ENCODE peak calls at places on chromosomes 5 and 9, in eight cellular contexts. One of them, this sample, is unnamed.
A peak's percentile ranks its signal among the peaks of the same experiment; 100 is the strongest.

GRCh38 chr9:89274838-89275237 is 36.2 kb upstream of the CKS2 start:
- DNase-seq in DND-41: no peak
- DNase-seq in GM06990: no peak
- DNase-seq in suprapubic skin: no peak
- DNase-seq in OCI-LY7: no peak
- DNase-seq in CD8-positive, alpha-beta T cell: no peak
- DNase-seq in cardiac muscle cell: peak; percentile 89
- DNase-seq in HFFc6: peak; percentile 97
- DNase-seq in this sample: no peak

GRCh38 chr5:68518286-68518685 is 302.7 kb downstream of the PIK3R1 start:
- DNase-seq in GM06990: no peak
- DNase-seq in CD8-positive, alpha-beta T cell: no peak
- DNase-seq in suprapubic skin: no peak
- DNase-seq in DND-41: no peak
- DNase-seq in OCI-LY7: no peak
- DNase-seq in HFFc6: no peak
- DNase-seq in cardiac muscle cell: no peak
- DNase-seq in this sample: no peak

GRCh38 chr5:156942064-156942463 is 21.0 kb downstream of the TIMD4 start:
- DNase-seq in DND-41: no peak
- DNase-seq in OCI-LY7: peak; percentile 76
- DNase-seq in GM06990: peak; percentile 43
- DNase-seq in suprapubic skin: no peak
- DNase-seq in HFFc6: no peak
- DNase-seq in cardiac muscle cell: no peak
- DNase-seq in CD8-positive, alpha-beta T cell: no peak
- DNase-seq in this sample: no peak

GRCh38 chr9:99185904-99186303 is 35.8 kb downstream of the ALG2 start:
- DNase-seq in HFFc6: no peak
- DNase-seq in cardiac muscle cell: no peak
- DNase-seq in suprapubic skin: no peak
- DNase-seq in GM06990: no peak
- DNase-seq in OCI-LY7: no peak
- DNase-seq in DND-41: no peak
- DNase-seq in CD8-positive, alpha-beta T cell: no peak
- DNase-seq in this sample: no peak

GRCh38 chr5:80569086-80569960 is 757 bp downstream of the ANKRD34B start:
- DNase-seq in OCI-LY7: no peak
- DNase-seq in HFFc6: no peak
- DNase-seq in GM06990: peak; percentile 13
- DNase-seq in CD8-positive, alpha-beta T cell: no peak
- DNase-seq in cardiac muscle cell: no peak
- DNase-seq in DND-41: no peak
- DNase-seq in suprapubic skin: no peak
- DNase-seq in this sample: no peak

GRCh38 chr5:139141410-139141809 is 56.8 kb downstream of the SIL1 start:
- DNase-seq in cardiac muscle cell: peak; percentile 45
- DNase-seq in HFFc6: no peak
- DNase-seq in OCI-LY7: no peak
- DNase-seq in suprapubic skin: no peak
- DNase-seq in CD8-positive, alpha-beta T cell: no peak
- DNase-seq in DND-41: no peak
- DNase-seq in GM06990: no peak
- DNase-seq in this sample: no peak

GRCh38 chr5:41083306-41083705 is 12.2 kb upstream of the MROH2B start:
- DNase-seq in GM06990: no peak
- DNase-seq in HFFc6: no peak
- DNase-seq in cardiac muscle cell: no peak
- DNase-seq in CD8-positive, alpha-beta T cell: no peak
- DNase-seq in DND-41: no peak
- DNase-seq in suprapubic skin: no peak
- DNase-seq in OCI-LY7: no peak
- DNase-seq in this sample: no peak

GRCh38 chr5:54518146-54519082 is 855 bp downstream of the SNX18 start:
- DNase-seq in HFFc6: no peak
- DNase-seq in DND-41: peak; percentile 63
- DNase-seq in GM06990: peak; percentile 15
- DNase-seq in OCI-LY7: peak; percentile 31
- DNase-seq in CD8-positive, alpha-beta T cell: peak; percentile 66
- DNase-seq in cardiac muscle cell: peak; percentile 56
- DNase-seq in suprapubic skin: peak; percentile 85
- DNase-seq in this sample: peak; percentile 59

GRCh38 chr5:172284275-172284971 is 859 bp upstream of the UBTD2 start:
- DNase-seq in OCI-LY7: no peak
- DNase-seq in HFFc6: no peak
- DNase-seq in CD8-positive, alpha-beta T cell: no peak
- DNase-seq in cardiac muscle cell: peak; percentile 38
- DNase-seq in GM06990: no peak
- DNase-seq in DND-41: no peak
- DNase-seq in suprapubic skin: peak; percentile 82
- DNase-seq in this sample: no peak

GRCh38 chr5:362978-363765 is 41.7 kb downstream of the AHRR start:
- DNase-seq in suprapubic skin: peak; percentile 34
- DNase-seq in CD8-positive, alpha-beta T cell: no peak
- DNase-seq in GM06990: no peak
- DNase-seq in DND-41: no peak
- DNase-seq in cardiac muscle cell: no peak
- DNase-seq in OCI-LY7: no peak
- DNase-seq in HFFc6: no peak
- DNase-seq in this sample: no peak

GRCh38 chr9:106277931-106278330 is 583.6 kb downstream of the TMEM38B start:
- DNase-seq in DND-41: no peak
- DNase-seq in HFFc6: no peak
- DNase-seq in cardiac muscle cell: peak; percentile 46
- DNase-seq in CD8-positive, alpha-beta T cell: no peak
- DNase-seq in GM06990: no peak
- DNase-seq in suprapubic skin: no peak
- DNase-seq in OCI-LY7: no peak
- DNase-seq in this sample: no peak

GRCh38 chr5:113044776-113045175 is 68.2 kb downstream of the DCP2 start:
- DNase-seq in HFFc6: no peak
- DNase-seq in OCI-LY7: no peak
- DNase-seq in cardiac muscle cell: no peak
- DNase-seq in CD8-positive, alpha-beta T cell: no peak
- DNase-seq in suprapubic skin: no peak
- DNase-seq in DND-41: no peak
- DNase-seq in GM06990: no peak
- DNase-seq in this sample: no peak
- TF ChIP-seq CTCF in HFFc6: no peak
- TF ChIP-seq CTCF in OCI-LY7: no peak
- TF ChIP-seq CTCF in cardiac muscle cell: no peak
- TF ChIP-seq CTCF in CD8-positive, alpha-beta T cell: no peak
- TF ChIP-seq CTCF in suprapubic skin: no peak
- TF ChIP-seq CTCF in DND-41: no peak
- TF ChIP-seq CTCF in GM06990: no peak
- TF ChIP-seq CTCF in this sample: no peak

DNA sequence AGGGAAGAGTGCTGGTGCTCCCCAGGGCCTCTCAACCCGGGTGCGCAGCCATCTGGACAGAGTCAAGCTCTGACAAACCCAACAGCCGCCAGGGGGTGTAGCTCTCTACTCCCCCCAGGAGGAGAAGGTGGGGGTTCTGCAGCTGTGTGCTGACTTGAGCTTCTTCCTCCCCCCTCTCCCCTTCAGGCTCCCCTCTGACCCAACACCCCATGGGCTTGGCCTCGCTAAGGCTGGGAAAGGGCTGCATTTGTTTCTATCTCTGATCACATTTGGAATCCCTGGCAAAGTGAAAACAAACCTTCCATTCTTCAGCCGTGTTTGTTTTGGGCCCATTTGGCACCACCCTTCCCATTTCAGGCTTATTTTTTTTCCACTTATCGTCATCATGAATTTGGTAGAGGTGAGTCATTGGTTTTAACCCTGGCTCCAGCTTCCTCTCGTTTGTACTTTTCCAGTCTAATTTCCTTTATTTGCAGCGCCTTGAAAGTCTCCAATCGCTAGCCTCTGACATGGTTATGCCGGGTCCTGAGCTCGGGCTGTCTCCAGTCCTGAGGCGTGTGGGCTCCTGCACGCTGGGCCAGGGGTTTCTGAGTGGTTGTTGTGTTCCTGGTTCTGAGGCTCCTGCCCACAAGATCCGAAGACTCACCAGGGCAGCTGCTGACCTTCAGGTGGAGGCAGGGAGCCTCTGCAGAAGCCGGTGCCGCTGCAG is 36.1 kb downstream of the DAP start:
- DNase-seq in cardiac muscle cell: peak; percentile 91
- DNase-seq in DND-41: no peak
- DNase-seq in OCI-LY7: no peak
- DNase-seq in CD8-positive, alpha-beta T cell: no peak
- DNase-seq in GM06990: no peak
- DNase-seq in HFFc6: peak; percentile 79
- DNase-seq in suprapubic skin: no peak
- DNase-seq in this sample: no peak
- TF ChIP-seq CTCF in cardiac muscle cell: peak; percentile 57
- TF ChIP-seq CTCF in DND-41: no peak
- TF ChIP-seq CTCF in OCI-LY7: no peak
- TF ChIP-seq CTCF in CD8-positive, alpha-beta T cell: no peak
- TF ChIP-seq CTCF in GM06990: peak; percentile 30
- TF ChIP-seq CTCF in HFFc6: peak; percentile 70
- TF ChIP-seq CTCF in suprapubic skin: no peak
- TF ChIP-seq CTCF in this sample: no peak

GRCh38 chr9:95270790-95271189 is 46.7 kb downstream of the FANCC start:
- DNase-seq in cardiac muscle cell: no peak
- DNase-seq in GM06990: no peak
- DNase-seq in CD8-positive, alpha-beta T cell: no peak
- DNase-seq in OCI-LY7: no peak
- DNase-seq in suprapubic skin: no peak
- DNase-seq in HFFc6: no peak
- DNase-seq in DND-41: no peak
- DNase-seq in this sample: no peak

GRCh38 chr9:95266649-95267048 is 50.9 kb downstream of the FANCC start:
- DNase-seq in CD8-positive, alpha-beta T cell: no peak
- DNase-seq in DND-41: no peak
- DNase-seq in cardiac muscle cell: no peak
- DNase-seq in OCI-LY7: peak; percentile 59
- DNase-seq in GM06990: no peak
- DNase-seq in HFFc6: no peak
- DNase-seq in suprapubic skin: no peak
- DNase-seq in this sample: no peak

GRCh38 chr9:95265960-95266359 is 51.5 kb downstream of the FANCC start:
- DNase-seq in OCI-LY7: no peak
- DNase-seq in GM06990: no peak
- DNase-seq in cardiac muscle cell: no peak
- DNase-seq in HFFc6: no peak
- DNase-seq in CD8-positive, alpha-beta T cell: no peak
- DNase-seq in suprapubic skin: no peak
- DNase-seq in DND-41: no peak
- DNase-seq in this sample: no peak

GRCh38 chr9:95264954-95265615 is 52.4 kb downstream of the FANCC start:
- DNase-seq in DND-41: no peak
- DNase-seq in suprapubic skin: no peak
- DNase-seq in OCI-LY7: peak; percentile 24
- DNase-seq in HFFc6: peak; percentile 46
- DNase-seq in GM06990: no peak
- DNase-seq in CD8-positive, alpha-beta T cell: no peak
- DNase-seq in cardiac muscle cell: peak; percentile 45
- DNase-seq in this sample: no peak

GRCh38 chr9:95268681-95269080 is 48.8 kb downstream of the FANCC start:
- DNase-seq in cardiac muscle cell: peak; percentile 55
- DNase-seq in suprapubic skin: no peak
- DNase-seq in DND-41: peak; percentile 8
- DNase-seq in GM06990: no peak
- DNase-seq in CD8-positive, alpha-beta T cell: no peak
- DNase-seq in OCI-LY7: peak; percentile 24
- DNase-seq in HFFc6: peak; percentile 8
- DNase-seq in this sample: no peak
- TF ChIP-seq CTCF in cardiac muscle cell: peak; percentile 50
- TF ChIP-seq CTCF in suprapubic skin: no peak
- TF ChIP-seq CTCF in DND-41: peak; percentile 35
- TF ChIP-seq CTCF in GM06990: peak; percentile 56
- TF ChIP-seq CTCF in CD8-positive, alpha-beta T cell: no peak
- TF ChIP-seq CTCF in OCI-LY7: peak; percentile 64
- TF ChIP-seq CTCF in HFFc6: peak; percentile 49
- TF ChIP-seq CTCF in this sample: no peak

GRCh38 chr9:93450817-93451761 is at the start of gene FAM120A:
- DNase-seq in OCI-LY7: peak; percentile 83
- DNase-seq in HFFc6: peak; percentile 58
- DNase-seq in DND-41: peak; percentile 77
- DNase-seq in cardiac muscle cell: peak; percentile 88
- DNase-seq in CD8-positive, alpha-beta T cell: peak; percentile 74
- DNase-seq in GM06990: peak; percentile 87
- DNase-seq in suprapubic skin: peak; percentile 83
- DNase-seq in this sample: peak; percentile 68

GRCh38 chr9:93453047-93453914 is at the start of gene FAM120AOS:
- DNase-seq in cardiac muscle cell: peak; percentile 96
- DNase-seq in DND-41: peak; percentile 92
- DNase-seq in suprapubic skin: peak; percentile 97
- DNase-seq in CD8-positive, alpha-beta T cell: peak; percentile 81
- DNase-seq in GM06990: peak; percentile 88
- DNase-seq in HFFc6: peak; percentile 93
- DNase-seq in OCI-LY7: peak; percentile 91
- DNase-seq in this sample: peak; percentile 68

GRCh38 chr9:93452710-93453046 is 703 bp downstream of the FAM120AOS start:
- DNase-seq in cardiac muscle cell: no peak
- DNase-seq in CD8-positive, alpha-beta T cell: peak; percentile 21
- DNase-seq in suprapubic skin: no peak
- DNase-seq in DND-41: peak; percentile 21
- DNase-seq in GM06990: no peak
- DNase-seq in HFFc6: no peak
- DNase-seq in OCI-LY7: no peak
- DNase-seq in this sample: no peak

GRCh38 chr9:93456022-93456421 is 2.6 kb upstream of the FAM120AOS start:
- DNase-seq in HFFc6: no peak
- DNase-seq in GM06990: no peak
- DNase-seq in DND-41: no peak
- DNase-seq in CD8-positive, alpha-beta T cell: no peak
- DNase-seq in OCI-LY7: no peak
- DNase-seq in suprapubic skin: no peak
- DNase-seq in cardiac muscle cell: no peak
- DNase-seq in this sample: no peak

DNA sequence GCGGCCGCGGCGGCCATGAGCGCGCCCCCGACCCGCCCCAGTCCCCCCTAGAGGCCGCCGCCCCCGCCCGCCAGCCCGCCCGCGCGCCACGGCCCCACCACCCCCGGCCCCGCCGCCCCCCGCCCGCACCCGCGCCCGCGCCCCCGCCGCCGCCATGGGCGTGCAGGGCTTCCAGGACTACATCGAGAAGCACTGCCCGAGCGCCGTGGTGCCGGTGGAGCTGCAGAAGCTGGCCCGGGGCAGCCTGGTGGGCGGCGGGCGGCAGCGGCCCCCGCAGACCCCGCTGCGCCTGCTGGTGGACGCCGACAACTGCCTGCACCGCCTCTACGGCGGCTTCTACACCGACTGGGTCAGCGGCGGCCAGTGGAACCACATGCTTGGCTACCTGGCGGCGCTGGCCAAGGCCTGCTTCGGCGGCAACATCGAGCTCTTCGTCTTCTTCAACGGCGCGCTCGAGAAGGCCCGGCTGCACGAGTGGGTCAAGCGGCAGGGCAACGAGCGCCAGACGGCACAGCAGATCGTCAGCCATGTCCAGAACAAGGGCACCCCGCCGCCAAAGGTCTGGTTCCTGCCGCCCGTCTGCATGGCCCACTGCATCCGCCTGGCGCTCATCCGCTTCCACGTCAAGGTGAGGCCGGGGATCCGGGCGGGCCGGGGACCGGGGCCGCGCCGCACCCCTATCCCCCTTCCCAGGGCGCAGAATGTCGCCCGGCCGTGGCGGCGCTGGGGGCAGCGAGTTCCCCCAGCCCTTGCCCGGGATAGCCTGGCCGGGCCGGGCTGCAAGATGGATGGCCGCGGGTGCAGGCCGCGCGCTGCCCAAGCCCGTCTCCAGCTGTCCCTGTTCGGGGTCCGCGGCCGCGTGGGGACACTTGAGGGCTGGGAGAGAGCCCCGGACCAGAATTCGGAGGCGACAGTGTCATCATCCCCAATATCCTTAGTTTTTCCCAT is 551 bp downstream of the FAM120A start:
- DNase-seq in cardiac muscle cell: peak; percentile 54
- DNase-seq in suprapubic skin: no peak
- DNase-seq in OCI-LY7: peak; percentile 71
- DNase-seq in DND-41: peak; percentile 46
- DNase-seq in CD8-positive, alpha-beta T cell: peak; percentile 42
- DNase-seq in HFFc6: peak; percentile 18
- DNase-seq in GM06990: peak; percentile 66
- DNase-seq in this sample: peak; percentile 40
- TF ChIP-seq CTCF in cardiac muscle cell: no peak
- TF ChIP-seq CTCF in suprapubic skin: no peak
- TF ChIP-seq CTCF in OCI-LY7: no peak
- TF ChIP-seq CTCF in DND-41: no peak
- TF ChIP-seq CTCF in CD8-positive, alpha-beta T cell: no peak
- TF ChIP-seq CTCF in HFFc6: peak; percentile 43
- TF ChIP-seq CTCF in GM06990: no peak
- TF ChIP-seq CTCF in this sample: no peak

This sample was measured in activated B cell treated with CpG ODN at 0.5 μM for 24 hours.